ENCODE peak calls at places on chromosome 1, in five cellular contexts. X is natural killer cell treated with Interleukin-12 subunit alpha and Interleukin-12 subunit beta and Interleukin-15 and Interleukin-18, amount 100 ng/mL, for 72 hours; H is hippocampal formation; S is NAMALWA; P is activated CD4-positive, CD25-positive, alpha-beta regulatory T cell treated with anti-CD3 and anti-CD28 coated beads, Interleukin-2, amount 50 U/mL, for 72 hours. B is an unnamed sample.

GRCh38 chr1:224520808-224521207 is 86.2 kb upstream of the WDR26 start:
- DNase-seq in S (no peak), P (no peak), X (no peak), H (no peak), B (no peak)

GRCh38 chr1:1776672-1777393 is 1.4 kb downstream of the NADK start:
- DNase-seq in S (peak; percentile 72), P (no peak), X (no peak), H (no peak), B (no peak)

GRCh38 chr1:50976111-50976889 is 6.3 kb downstream of the CDKN2C start:
- DNase-seq in H (no peak), P (no peak), X (no peak), S (peak; percentile 59), B (no peak)

GRCh38 chr1:109691762-109692161 is 4.1 kb downstream of the GSTM1 start:
- DNase-seq in P (no peak), H (no peak), S (no peak), X (no peak), B (no peak)

GRCh38 chr1:55584521-55585401 is 369.6 kb upstream of the USP24 start:
- DNase-seq in S (no peak), H (peak; percentile 85), X (no peak), P (no peak), B (no peak)

GRCh38 chr1:30704765-30705509 is 18.4 kb downstream of the MATN1 start:
- DNase-seq in P (no peak), X (no peak), S (no peak), H (no peak), B (no peak)

GRCh38 chr1:32028746-32029145 is 15.1 kb downstream of the KHDRBS1 start:
- DNase-seq in X (no peak), H (no peak), S (no peak), P (no peak), B (no peak)

GRCh38 chr1:10779841-10780240 is 16.6 kb downstream of the CASZ1 start:
- DNase-seq in X (peak; percentile 6), P (no peak), S (no peak), H (no peak), B (no peak)

GRCh38 chr1:54200519-54200997 is 591 bp downstream of the MRPL37 start:
- DNase-seq in S (no peak), P (no peak), X (no peak), H (no peak), B (no peak)

GRCh38 chr1:2554621-2555387 is 1.4 kb upstream of the TNFRSF14 start:
- DNase-seq in P (peak; percentile 32), H (no peak), S (peak; percentile 63), X (no peak), B (no peak)